ENCODE peak calls at places on chromosomes 16 and 17, in six cellular contexts. A, G, U, N, B and J are unnamed samples.
A peak's percentile ranks its signal among the peaks of the same experiment; 100 is the strongest.

GRCh38 chr16:13984794-13985193 is 64.8 kb downstream of the ERCC4 start:
- DNase-seq in A (no peak), G (no peak), U (no peak), N (no peak), B (no peak), J (no peak)

GRCh38 chr17:81249233-81250040 is 10.3 kb downstream of the NDUFAF8 start:
- DNase-seq in A (no peak), G (no peak), U (no peak), N (no peak), B (no peak), J (peak; percentile 74)

GRCh38 chr17:57370051-57370581 is 113.8 kb downstream of the MSI2 start:
- DNase-seq in A (no peak), G (no peak), U (no peak), N (no peak), B (no peak), J (no peak)

GRCh38 chr16:70523621-70524405 is at the start of gene SF3B3:
- DNase-seq in A (peak; percentile 74), G (peak; percentile 77), U (no peak), N (no peak), B (peak; percentile 63), J (peak; percentile 57)

GRCh38 chr17:49491370-49491769 is 3.7 kb upstream of the NGFR start:
- DNase-seq in A (no peak), G (no peak), U (no peak), N (no peak), B (no peak), J (peak; percentile 74)

GRCh38 chr17:81125573-81126081 is 39.7 kb upstream of the PVALEF start:
- DNase-seq in A (no peak), G (no peak), U (no peak), N (no peak), B (no peak), J (peak; percentile 88)

GRCh38 chr16:84191466-84191865 is 509 bp downstream of the ADAD2 start:
- DNase-seq in A (no peak), G (no peak), U (no peak), N (no peak), B (no peak), J (no peak)

GRCh38 chr17:47696717-47697642 is 3.0 kb downstream of the TBKBP1 start:
- DNase-seq in A (no peak), G (no peak), U (no peak), N (no peak), B (no peak), J (no peak)

GRCh38 chr16:89505204-89506112 is 2.7 kb upstream of the SPG7 start:
- DNase-seq in A (peak; percentile 93), G (peak; percentile 96), U (peak; percentile 71), N (peak; percentile 88), B (peak; percentile 26), J (peak; percentile 86)

GRCh38 chr17:53796642-53797041 is 26.1 kb upstream of the KIF2B start:
- DNase-seq in A (no peak), G (no peak), U (no peak), N (no peak), B (no peak), J (no peak)
- H3K4me1 ChIP-seq in A (no peaks in the 10 kb centered on the region), G (no peaks in the 10 kb centered on the region), U (no peaks in the 10 kb centered on the region), N (no peaks in the 10 kb centered on the region), B (no peaks in the 10 kb centered on the region), J (no peaks in the 10 kb centered on the region)

DNA sequence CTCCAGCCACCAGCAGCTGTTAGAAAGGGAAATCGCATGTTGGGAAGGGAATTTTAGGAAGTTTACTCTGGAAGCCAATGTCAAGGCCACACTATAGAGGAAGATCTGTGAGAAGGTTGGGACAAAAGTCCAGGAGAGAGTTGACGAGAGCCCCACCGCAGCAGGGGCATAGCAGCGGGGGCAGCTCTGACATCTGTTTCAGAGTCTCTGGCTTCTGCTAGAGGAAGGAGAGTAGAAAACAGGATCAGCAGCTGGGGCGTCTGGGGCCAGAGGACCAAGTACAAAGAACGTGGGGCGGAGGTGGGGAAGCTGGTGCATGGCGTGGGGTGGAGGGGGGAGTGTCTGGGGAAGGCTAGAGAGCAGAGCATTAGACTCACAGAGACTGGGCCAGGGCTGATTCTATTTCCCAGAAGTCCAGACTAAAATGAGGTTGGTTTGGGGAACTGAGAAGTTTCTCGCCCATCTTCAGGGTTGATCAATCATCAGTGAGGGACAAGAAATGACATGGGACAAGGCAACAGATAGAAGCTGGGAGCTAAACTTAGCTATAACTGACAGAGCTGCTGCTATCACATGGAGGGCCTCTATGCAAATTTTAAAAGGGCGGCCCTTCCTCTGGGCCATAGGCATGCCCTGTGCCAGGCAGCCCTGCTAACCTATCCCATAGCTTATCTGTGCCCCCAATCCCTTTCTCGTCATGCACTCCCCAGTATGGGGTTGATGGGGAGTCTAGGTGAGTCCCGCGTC is 1.2 kb downstream of the RABEP2 start:
- DNase-seq in A (no peak), G (no peak), U (no peak), N (peak; percentile 93), B (no peak), J (no peak)
- H3K27ac ChIP-seq in A (no peak overlapping the region), G (peak overlapping the region; percentile 99), U (peak overlapping the region; percentile 99), N (peak overlapping the region; percentile 99), B (peak overlapping the region; percentile 98), J (no peak overlapping the region)

DNA sequence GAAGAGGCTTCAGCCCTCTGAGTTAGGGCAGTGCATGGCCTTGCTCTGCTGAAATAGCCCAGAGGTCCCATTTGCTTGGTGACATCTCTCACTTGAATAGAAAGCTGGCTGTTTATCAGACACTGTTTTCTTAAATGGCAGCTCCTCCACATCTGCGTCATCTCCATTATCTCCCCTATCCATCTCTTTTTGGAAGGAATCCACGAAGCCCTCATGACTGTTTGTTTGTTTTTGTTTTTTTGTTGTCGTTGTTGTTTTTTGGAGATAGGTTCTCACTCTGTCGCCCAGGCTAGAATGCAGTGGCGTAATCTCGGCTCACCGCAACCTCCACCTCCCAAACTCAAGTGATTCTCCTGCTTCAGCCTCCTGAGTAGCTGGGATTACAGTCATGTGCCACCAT is 16.6 kb downstream of the NAA60 start:
- DNase-seq in A (no peak), G (no peak), U (no peak), N (no peak), B (no peak), J (no peak)
- H3K4me1 ChIP-seq in A (peaks cover 70% of the 10 kb centered on the region), G (no peaks in the 10 kb centered on the region), U (peaks cover 17% of the 10 kb centered on the region), N (peaks cover 21% of the 10 kb centered on the region), B (peaks cover 21% of the 10 kb centered on the region), J (peaks cover 14% of the 10 kb centered on the region)

GRCh38 chr16:26053889-26054288 is 362.1 kb downstream of the HS3ST4 start:
- DNase-seq in A (no peak), G (no peak), U (no peak), N (no peak), B (no peak), J (no peak)

GRCh38 chr16:26058326-26058725 is 366.6 kb downstream of the HS3ST4 start:
- DNase-seq in A (no peak), G (no peak), U (no peak), N (no peak), B (no peak), J (no peak)
- H3K27ac ChIP-seq in A (no peak overlapping the region), G (no peak overlapping the region), U (no peak overlapping the region), N (no peak overlapping the region), B (no peak overlapping the region), J (no peak overlapping the region)

GRCh38 chr17:83092931-83093330 is 13.5 kb downstream of the METRNL start:
- DNase-seq in A (no peak), G (no peak), U (no peak), N (no peak), B (no peak), J (no peak)
- H3K4me1 ChIP-seq in A (peaks cover 31% of the 10 kb centered on the region), G (no peaks in the 10 kb centered on the region), U (peaks cover 60% of the 10 kb centered on the region), N (no peaks in the 10 kb centered on the region), B (peaks cover 18% of the 10 kb centered on the region), J (peaks cover 29% of the 10 kb centered on the region)

GRCh38 chr16:10964039-10964890 is 19.9 kb downstream of the CLEC16A start:
- DNase-seq in A (peak; percentile 82), G (peak; percentile 85), U (peak; percentile 46), N (no peak), B (peak; percentile 75), J (peak; percentile 91)

GRCh38 chr16:10965440-10966039 is 21.2 kb downstream of the CLEC16A start:
- DNase-seq in A (no peak), G (no peak), U (no peak), N (peak; percentile 92), B (no peak), J (no peak)

GRCh38 chr16:10964891-10965326 is 20.5 kb downstream of the CLEC16A start:
- DNase-seq in A (no peak), G (no peak), U (no peak), N (peak; percentile 94), B (no peak), J (no peak)

GRCh38 chr16:10967981-10968380 is 23.6 kb downstream of the CLEC16A start:
- DNase-seq in A (no peak), G (no peak), U (no peak), N (no peak), B (no peak), J (no peak)

DNA sequence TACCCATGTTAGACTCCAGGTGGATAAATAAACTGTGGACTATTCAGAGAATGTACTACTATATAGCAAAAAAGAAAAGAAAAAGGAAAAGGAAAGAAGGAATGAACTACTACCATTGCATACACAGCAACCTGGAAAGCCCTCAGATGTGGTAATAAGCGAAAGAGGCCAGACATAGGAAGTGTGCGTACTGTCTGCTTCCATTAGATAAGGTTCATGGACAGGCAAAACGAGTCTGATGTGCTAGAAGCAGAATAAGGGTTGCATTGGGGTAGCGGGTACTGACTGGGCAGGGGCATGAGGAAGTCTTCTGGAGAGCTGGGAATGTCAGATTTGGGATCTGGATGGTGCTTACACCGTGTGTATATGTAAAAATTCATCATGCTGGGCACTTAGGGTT is 21.8 kb downstream of the CLEC16A start:
- DNase-seq in A (no peak), G (no peak), U (no peak), N (no peak), B (no peak), J (no peak)
- H3K27ac ChIP-seq in A (no peak overlapping the region), G (no peak overlapping the region), U (no peak overlapping the region), N (peak overlapping the region; percentile 99), B (no peak overlapping the region), J (no peak overlapping the region)

DNA sequence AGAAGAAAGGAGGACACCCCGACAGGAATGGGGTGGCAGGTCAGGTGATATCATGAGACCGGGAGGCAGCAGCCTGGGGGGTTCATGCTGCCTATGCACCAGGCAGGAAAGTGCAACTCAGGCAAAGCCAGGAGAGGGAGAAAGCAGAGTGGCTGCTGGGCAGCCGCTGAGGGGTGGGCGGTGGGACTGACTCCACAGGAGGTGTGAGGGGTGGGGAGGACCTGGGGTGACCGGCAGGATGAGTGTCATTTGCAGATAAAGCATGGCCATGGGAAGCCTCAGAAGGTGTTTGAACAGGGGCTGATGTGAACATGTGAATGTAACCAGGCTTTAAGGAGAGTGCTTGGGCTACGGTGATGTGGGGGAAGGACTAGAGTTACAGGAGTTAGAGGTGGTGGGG is 147.9 kb downstream of the IRF8 start:
- DNase-seq in A (no peak), G (no peak), U (no peak), N (no peak), B (no peak), J (no peak)
- H3K4me1 ChIP-seq in A (no peaks in the 10 kb centered on the region), G (no peaks in the 10 kb centered on the region), U (no peaks in the 10 kb centered on the region), N (no peaks in the 10 kb centered on the region), B (no peaks in the 10 kb centered on the region), J (peaks cover 6% of the 10 kb centered on the region)

DNA sequence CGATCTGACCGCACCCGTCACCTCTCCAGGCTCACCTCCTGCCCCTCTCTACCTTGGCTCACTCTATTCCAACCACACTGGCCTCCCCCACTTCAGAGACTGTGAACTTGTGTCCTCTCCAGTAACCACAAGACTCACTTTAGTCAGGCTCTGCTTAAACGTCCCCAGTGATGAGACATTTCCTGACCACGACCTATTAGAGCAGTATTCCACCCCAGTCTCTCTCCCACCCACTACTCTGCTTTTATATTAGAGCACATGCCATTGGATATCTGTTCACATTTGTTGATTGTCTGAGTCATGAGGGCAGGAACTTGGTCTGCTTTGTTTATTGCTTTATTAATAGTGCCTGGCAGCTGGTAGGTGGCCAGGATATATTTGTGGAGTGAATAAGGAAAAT is 20.1 kb downstream of the COX11 start:
- DNase-seq in A (no peak), G (no peak), U (no peak), N (no peak), B (no peak), J (peak; percentile 57)
- H3K27ac ChIP-seq in A (no peak overlapping the region), G (no peak overlapping the region), U (no peak overlapping the region), N (no peak overlapping the region), B (no peak overlapping the region), J (peak overlapping the region; percentile 31)